ENCODE peak calls at places on chromosomes 13 and 19, in four cellular contexts. H is activated T-helper 1 cell treated with anti-CD3 and anti-CD28 coated beads, Interleukin-12 subunit alpha, Interleukin-12 subunit beta, Interleukin-2, Interleukin-4 antibody, amounts not matched to agents 30 ng/mL and 10 ng/mL and 1 ng/mL, durations not matched to agents 14 hours and 24 hours and 36 hours; P is EL; B is stimulated activated effector memory CD8-positive, alpha-beta T cell treated with anti-CD3 and anti-CD28 coated beads, Interleukin-12 subunit alpha, Interleukin-12 subunit beta, amount 100 ng/mL, for 72 hours. N is an unnamed sample.

GRCh38 chr19:38070573-38070972 is 153.4 kb downstream of the DPF1 start:
- DNase-seq in H (no peak), P (peak), B (no peak), N (no peak)

GRCh38 chr19:1672038-1672768 is 19.8 kb upstream of the TCF3 start:
- DNase-seq in H (peak), P (peak), B (peak), N (no peak)

GRCh38 chr13:97279913-97280312 is 57.8 kb downstream of the MBNL2 start:
- DNase-seq in H (no peak), P (peak), B (no peak), N (no peak)

GRCh38 chr13:101875717-101876393 is 423.4 kb downstream of the ITGBL1 start:
- DNase-seq in H (no peak), P (peak), B (no peak), N (no peak)

GRCh38 chr19:48982280-48982679 is 10.8 kb downstream of the GYS1 start:
- DNase-seq in H (no peak), P (no peak), B (no peak), N (no peak)

GRCh38 chr13:101785858-101786257 is 333.4 kb downstream of the ITGBL1 start:
- DNase-seq in H (no peak), P (peak), B (no peak), N (no peak)

GRCh38 chr13:38703255-38703654 is 16.4 kb downstream of the FREM2 start:
- DNase-seq in H (no peak), P (no peak), B (no peak), N (no peak)

GRCh38 chr13:113969973-113970611 is 3.8 kb downstream of the C13orf46 start:
- DNase-seq in H (no peak), P (no peak), B (no peak), N (no peak)

GRCh38 chr13:88544836-88545235 is 873.7 kb downstream of the SLITRK5 start:
- DNase-seq in H (no peak), P (no peak), B (no peak), N (no peak)

GRCh38 chr19:23436944-23437343 is 41.7 kb upstream of the ZNF91 start:
- DNase-seq in H (no peak), P (no peak), B (no peak), N (no peak)

GRCh38 chr19:1590641-1591397 is 1.8 kb downstream of the MBD3 start:
- DNase-seq in H (no peak), P (peak), B (no peak), N (peak)

GRCh38 chr19:38597075-38597474 is 20.7 kb downstream of the MAP4K1 start:
- DNase-seq in H (no peak), P (no peak), B (no peak), N (no peak)

GRCh38 chr19:15464394-15465385 is at the start of gene RASAL3:
- DNase-seq in H (peak), P (no peak), B (peak), N (peak)

GRCh38 chr19:29576761-29577661 is 29.1 kb upstream of the POP4 start:
- DNase-seq in H (no peak), P (peak), B (no peak), N (no peak)

GRCh38 chr13:111460548-111461444 is 140.4 kb downstream of the TEX29 start:
- DNase-seq in H (no peak), P (peak), B (no peak), N (no peak)

GRCh38 chr19:54464624-54465266 is 1.2 kb upstream of the LENG9 start:
- DNase-seq in H (peak), P (peak), B (no peak), N (peak)

N was measured in KG1.